ENCODE peak calls at places on chromosomes 11 and 22, in five cellular contexts. One of them, this sample, is unnamed.

GRCh38 chr11:131408011-131408640 is 37.7 kb downstream of the NTM start:
- DNase-seq in HEK293T: peak
- DNase-seq in GM12878: no peak
- DNase-seq in H1: peak
- DNase-seq in HepG2: peak
- DNase-seq in this sample: peak

GRCh38 chr22:50192056-50192824 is 6.5 kb downstream of the TRABD start:
- DNase-seq in HEK293T: no peak
- DNase-seq in GM12878: no peak
- DNase-seq in H1: no peak
- DNase-seq in HepG2: no peak
- DNase-seq in this sample: no peak

GRCh38 chr22:46092646-46093410 is 57.5 kb upstream of the PPARA start:
- DNase-seq in HEK293T: no peak
- DNase-seq in GM12878: no peak
- DNase-seq in H1: no peak
- DNase-seq in HepG2: no peak
- DNase-seq in this sample: no peak

GRCh38 chr11:119625206-119625988 is 103.6 kb downstream of the NECTIN1 start:
- DNase-seq in HEK293T: no peak
- DNase-seq in GM12878: no peak
- DNase-seq in H1: no peak
- DNase-seq in HepG2: no peak
- DNase-seq in this sample: no peak

GRCh38 chr22:45638834-45639746 is 32.5 kb upstream of the ATXN10 start:
- DNase-seq in HEK293T: no peak
- DNase-seq in GM12878: no peak
- DNase-seq in H1: no peak
- DNase-seq in HepG2: peak
- DNase-seq in this sample: no peak

GRCh38 chr11:46693597-46694012 is 6.8 kb downstream of the ARHGAP1 start:
- DNase-seq in HEK293T: no peak
- DNase-seq in GM12878: no peak
- DNase-seq in H1: no peak
- DNase-seq in HepG2: no peak
- DNase-seq in this sample: no peak

GRCh38 chr22:30221121-30221992 is 25.2 kb downstream of the LIF start:
- DNase-seq in HEK293T: no peak
- DNase-seq in GM12878: peak
- DNase-seq in H1: no peak
- DNase-seq in HepG2: no peak
- DNase-seq in this sample: no peak

GRCh38 chr11:62337682-62338181 is 484 bp downstream of the ASRGL1 start:
- DNase-seq in HEK293T: peak
- DNase-seq in GM12878: no peak
- DNase-seq in H1: no peak
- DNase-seq in HepG2: no peak
- DNase-seq in this sample: no peak

GRCh38 chr11:86537541-86538222 is 134.7 kb downstream of the ME3 start:
- DNase-seq in HEK293T: no peak
- DNase-seq in GM12878: no peak
- DNase-seq in H1: no peak
- DNase-seq in HepG2: no peak
- DNase-seq in this sample: no peak

GRCh38 chr11:2940166-2940929 is 11.1 kb upstream of the PHLDA2 start:
- DNase-seq in HEK293T: no peak
- DNase-seq in GM12878: no peak
- DNase-seq in H1: no peak
- DNase-seq in HepG2: peak
- DNase-seq in this sample: no peak

GRCh38 chr22:31764785-31765184 is 11.0 kb downstream of the DEPDC5 start:
- DNase-seq in HEK293T: no peak
- DNase-seq in GM12878: no peak
- DNase-seq in H1: no peak
- DNase-seq in HepG2: no peak
- DNase-seq in this sample: no peak

GRCh38 chr11:95977534-95978174 is 53.7 kb upstream of the MTMR2 start:
- DNase-seq in HEK293T: no peak
- DNase-seq in GM12878: no peak
- DNase-seq in H1: no peak
- DNase-seq in HepG2: peak
- DNase-seq in this sample: no peak

GRCh38 chr11:122319842-122320555 is 204.0 kb upstream of the BLID start:
- DNase-seq in HEK293T: no peak
- DNase-seq in GM12878: no peak
- DNase-seq in H1: no peak
- DNase-seq in HepG2: no peak
- DNase-seq in this sample: no peak

GRCh38 chr11:68983816-68984215 is 3.0 kb upstream of the MRGPRD start:
- DNase-seq in HEK293T: no peak
- DNase-seq in GM12878: no peak
- DNase-seq in H1: no peak
- DNase-seq in HepG2: no peak
- DNase-seq in this sample: no peak

GRCh38 chr22:49569286-49570031 is 258.2 kb downstream of the BRD1 start:
- DNase-seq in HEK293T: no peak
- DNase-seq in GM12878: no peak
- DNase-seq in H1: no peak
- DNase-seq in HepG2: no peak
- DNase-seq in this sample: no peak

GRCh38 chr11:131675489-131675888 is 305.1 kb downstream of the NTM start:
- DNase-seq in HEK293T: no peak
- DNase-seq in GM12878: no peak
- DNase-seq in H1: no peak
- DNase-seq in HepG2: no peak
- DNase-seq in this sample: no peak

GRCh38 chr11:79046365-79046764 is 394.5 kb downstream of the TENM4 start:
- DNase-seq in HEK293T: no peak
- DNase-seq in GM12878: no peak
- DNase-seq in H1: no peak
- DNase-seq in HepG2: no peak
- DNase-seq in this sample: no peak

GRCh38 chr22:26579331-26579886 is 10.5 kb downstream of the TPST2 start:
- DNase-seq in HEK293T: no peak
- DNase-seq in GM12878: peak
- DNase-seq in H1: no peak
- DNase-seq in HepG2: no peak
- DNase-seq in this sample: no peak

GRCh38 chr11:113447621-113448310 is 27.4 kb downstream of the DRD2 start:
- DNase-seq in HEK293T: no peak
- DNase-seq in GM12878: no peak
- DNase-seq in H1: no peak
- DNase-seq in HepG2: no peak
- DNase-seq in this sample: no peak

GRCh38 chr11:99522467-99523173 is 501.9 kb downstream of the CNTN5 start:
- DNase-seq in HEK293T: no peak
- DNase-seq in GM12878: no peak
- DNase-seq in H1: no peak
- DNase-seq in HepG2: no peak
- DNase-seq in this sample: no peak

GRCh38 chr11:32830413-32830738 is 649 bp downstream of the PRRG4 start:
- DNase-seq in HEK293T: peak
- DNase-seq in GM12878: no peak
- DNase-seq in H1: no peak
- DNase-seq in HepG2: peak
- DNase-seq in this sample: no peak

GRCh38 chr11:103529217-103529684 is 420.0 kb downstream of the DYNC2H1 start:
- DNase-seq in HEK293T: no peak
- DNase-seq in GM12878: no peak
- DNase-seq in H1: no peak
- DNase-seq in HepG2: no peak
- DNase-seq in this sample: no peak

GRCh38 chr11:134516529-134516928 is 104.5 kb upstream of the B3GAT1 start:
- DNase-seq in HEK293T: no peak
- DNase-seq in GM12878: no peak
- DNase-seq in H1: no peak
- DNase-seq in HepG2: no peak
- DNase-seq in this sample: no peak

GRCh38 chr11:67045314-67045713 is 11.3 kb upstream of the RHOD start:
- DNase-seq in HEK293T: no peak
- DNase-seq in GM12878: no peak
- DNase-seq in H1: no peak
- DNase-seq in HepG2: no peak
- DNase-seq in this sample: no peak

GRCh38 chr22:43911351-43911750 is 12.3 kb upstream of the PNPLA3 start:
- DNase-seq in HEK293T: no peak
- DNase-seq in GM12878: no peak
- DNase-seq in H1: no peak
- DNase-seq in HepG2: no peak
- DNase-seq in this sample: no peak

GRCh38 chr11:10328314-10329090 is 23.6 kb downstream of the ADM start:
- DNase-seq in HEK293T: no peak
- DNase-seq in GM12878: no peak
- DNase-seq in H1: no peak
- DNase-seq in HepG2: no peak
- DNase-seq in this sample: no peak

GRCh38 chr11:23755769-23756168 is 741.1 kb upstream of the LUZP2 start:
- DNase-seq in HEK293T: no peak
- DNase-seq in GM12878: no peak
- DNase-seq in H1: no peak
- DNase-seq in HepG2: no peak
- DNase-seq in this sample: no peak

GRCh38 chr11:35031869-35032268 is 107.1 kb upstream of the CD44 start:
- DNase-seq in HEK293T: no peak
- DNase-seq in GM12878: no peak
- DNase-seq in H1: no peak
- DNase-seq in HepG2: no peak
- DNase-seq in this sample: no peak

GRCh38 chr22:19149047-19149883 is 827 bp downstream of the GSC2 start:
- DNase-seq in HEK293T: no peak
- DNase-seq in GM12878: no peak
- DNase-seq in H1: no peak
- DNase-seq in HepG2: no peak
- DNase-seq in this sample: no peak

GRCh38 chr11:7844986-7845385 is 48.2 kb upstream of the OR5P2 start:
- DNase-seq in HEK293T: no peak
- DNase-seq in GM12878: no peak
- DNase-seq in H1: no peak
- DNase-seq in HepG2: no peak
- DNase-seq in this sample: no peak

GRCh38 chr11:11965656-11966353 is 42.6 kb downstream of the DKK3 start:
- DNase-seq in HEK293T: no peak
- DNase-seq in GM12878: no peak
- DNase-seq in H1: no peak
- DNase-seq in HepG2: no peak
- DNase-seq in this sample: no peak

GRCh38 chr22:29336751-29337490 is 21.4 kb upstream of the RASL10A start:
- DNase-seq in HEK293T: no peak
- DNase-seq in GM12878: no peak
- DNase-seq in H1: no peak
- DNase-seq in HepG2: no peak
- DNase-seq in this sample: no peak

GRCh38 chr11:117600261-117600783 is 196.7 kb downstream of the DSCAML1 start:
- DNase-seq in HEK293T: no peak
- DNase-seq in GM12878: no peak
- DNase-seq in H1: no peak
- DNase-seq in HepG2: no peak
- DNase-seq in this sample: no peak

GRCh38 chr11:7858001-7858400 is 61.3 kb upstream of the OR5P2 start:
- DNase-seq in HEK293T: no peak
- DNase-seq in GM12878: no peak
- DNase-seq in H1: no peak
- DNase-seq in HepG2: no peak
- DNase-seq in this sample: no peak

GRCh38 chr11:17772704-17773600 is 38.4 kb downstream of the KCNC1 start:
- DNase-seq in HEK293T: no peak
- DNase-seq in GM12878: no peak
- DNase-seq in H1: no peak
- DNase-seq in HepG2: no peak
- DNase-seq in this sample: no peak

DNA sequence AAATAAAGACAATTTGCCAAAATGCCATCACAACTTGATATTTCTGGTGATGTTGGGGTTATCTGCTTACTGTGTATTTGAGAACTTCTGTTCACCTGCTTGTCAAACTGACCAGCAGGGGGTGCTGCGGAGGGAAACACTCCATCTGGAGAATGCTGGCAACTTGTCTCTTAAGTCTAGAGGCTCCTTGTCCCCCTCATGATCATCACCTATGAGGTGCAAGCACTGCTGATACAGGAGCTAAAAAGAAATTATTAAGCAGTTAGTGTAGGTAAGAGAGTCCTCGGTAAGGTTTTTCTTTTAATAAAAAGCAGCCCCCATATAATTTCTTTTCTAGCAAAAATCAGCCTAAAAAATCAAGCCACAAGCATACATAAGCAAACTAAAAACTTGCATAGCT is 32.7 kb upstream of the GLYATL1B start:
- DNase-seq in HEK293T: peak
- DNase-seq in GM12878: no peak
- DNase-seq in H1: peak
- DNase-seq in HepG2: peak
- DNase-seq in this sample: peak
- TF ChIP-seq SUZ12 in HEK293T: no peak
- TF ChIP-seq SUZ12 in GM12878: no peak
- TF ChIP-seq SUZ12 in H1: no peak
- TF ChIP-seq SUZ12 in HepG2: no peak
- TF ChIP-seq SUZ12 in this sample: no peak

GRCh38 chr22:27906241-27906640 is 12.8 kb downstream of the PITPNB start:
- DNase-seq in HEK293T: no peak
- DNase-seq in GM12878: no peak
- DNase-seq in H1: no peak
- DNase-seq in HepG2: no peak
- DNase-seq in this sample: no peak
- TF ChIP-seq SUZ12 in HEK293T: no peak
- TF ChIP-seq SUZ12 in GM12878: no peak
- TF ChIP-seq SUZ12 in H1: no peak
- TF ChIP-seq SUZ12 in HepG2: no peak
- TF ChIP-seq SUZ12 in this sample: no peak

GRCh38 chr22:17960695-17961442 is 63.5 kb downstream of the MICAL3 start:
- DNase-seq in HEK293T: no peak
- DNase-seq in GM12878: no peak
- DNase-seq in H1: no peak
- DNase-seq in HepG2: no peak
- DNase-seq in this sample: no peak
- TF ChIP-seq SUZ12 in HEK293T: no peak
- TF ChIP-seq SUZ12 in GM12878: no peak
- TF ChIP-seq SUZ12 in H1: no peak
- TF ChIP-seq SUZ12 in HepG2: no peak
- TF ChIP-seq SUZ12 in this sample: no peak

GRCh38 chr11:128580612-128581011 is 6.7 kb downstream of the ETS1 start:
- DNase-seq in HEK293T: no peak
- DNase-seq in GM12878: no peak
- DNase-seq in H1: no peak
- DNase-seq in HepG2: no peak
- DNase-seq in this sample: no peak

GRCh38 chr11:128579790-128580504 is 7.4 kb downstream of the ETS1 start:
- DNase-seq in HEK293T: no peak
- DNase-seq in GM12878: no peak
- DNase-seq in H1: no peak
- DNase-seq in HepG2: no peak
- DNase-seq in this sample: no peak

GRCh38 chr11:128582496-128583366 is 4.6 kb downstream of the ETS1 start:
- DNase-seq in HEK293T: no peak
- DNase-seq in GM12878: no peak
- DNase-seq in H1: peak
- DNase-seq in HepG2: no peak
- DNase-seq in this sample: peak

GRCh38 chr11:128584253-128584652 is 3.1 kb downstream of the ETS1 start:
- DNase-seq in HEK293T: no peak
- DNase-seq in GM12878: no peak
- DNase-seq in H1: no peak
- DNase-seq in HepG2: no peak
- DNase-seq in this sample: no peak

GRCh38 chr11:128581908-128582307 is 5.5 kb downstream of the ETS1 start:
- DNase-seq in HEK293T: no peak
- DNase-seq in GM12878: no peak
- DNase-seq in H1: no peak
- DNase-seq in HepG2: no peak
- DNase-seq in this sample: no peak
- TF ChIP-seq SUZ12 in HEK293T: no peak
- TF ChIP-seq SUZ12 in GM12878: no peak
- TF ChIP-seq SUZ12 in H1: no peak
- TF ChIP-seq SUZ12 in HepG2: no peak
- TF ChIP-seq SUZ12 in this sample: no peak